ENCODE peak calls at places on chromosomes 16 and 17, in nine cellular contexts. C is stomach; P is NCI-H774; G is activated effector memory CD4-positive, alpha-beta T cell treated with Interleukin-2 at 50 U/mL for 16 hours; S is posterior cingulate gyrus; W is activated CD4-positive, alpha-beta T cell treated with anti-CD3 and anti-CD28 coated beads, Interleukin-2, amount 50 U/mL, for 24 hours; H is left ventricle myocardium inferior; T is GDM1; A is choroid plexus epithelial cell. X is an unnamed sample.

GRCh38 chr16:17561056-17561455 is 90.3 kb upstream of the XYLT1 start:
- DNase-seq in A (no peak), S (no peak), C (no peak), P (no peak), W (no peak), H (no peak), G (no peak), T (no peak), X (no peak)

GRCh38 chr16:62050793-62051192 is 14.6 kb upstream of the CDH8 start:
- DNase-seq in T (no peak), G (no peak), A (no peak), S (no peak), H (no peak), C (no peak), W (no peak), P (no peak), X (no peak)

GRCh38 chr16:85348921-85349334 is 236.7 kb upstream of the CIBAR2 start:
- DNase-seq in T (no peak), A (no peak), P (no peak), H (no peak), C (no peak), W (no peak), G (no peak), S (no peak), X (no peak)

GRCh38 chr17:17868637-17869522 is 32.1 kb upstream of the SREBF1 start:
- DNase-seq in A (peak; percentile 49), T (no peak), P (no peak), H (no peak), G (no peak), C (no peak), W (no peak), S (no peak), X (no peak)

GRCh38 chr17:1228752-1229353 is 41.4 kb upstream of the BHLHA9 start:
- DNase-seq in H (no peak), P (no peak), W (no peak), G (no peak), C (no peak), S (no peak), A (no peak), T (no peak), X (no peak)

GRCh38 chr17:31310877-31311276 is 3.0 kb downstream of the EVI2B start:
- DNase-seq in P (no peak), C (no peak), S (no peak), A (no peak), W (no peak), T (no peak), G (no peak), H (no peak), X (no peak)

GRCh38 chr16:85556456-85557082 is 56.6 kb upstream of the GSE1 start:
- DNase-seq in T (peak; percentile 51), P (no peak), H (no peak), S (no peak), A (no peak), W (peak; percentile 21), G (peak; percentile 41), C (peak; percentile 63), X (no peak)

GRCh38 chr17:27038676-27039075 is 255.2 kb upstream of the WSB1 start:
- DNase-seq in S (no peak), T (peak; percentile 13), G (no peak), H (no peak), W (no peak), A (no peak), P (no peak), C (no peak), X (no peak)